ENCODE peak calls at places on chromosome 3, in four cellular contexts. G is cardiac muscle cell, R is AG09309, V is fibroblast of lung. T is an unnamed sample.

GRCh38 chr3:124926426-124927116 is 8.0 kb downstream of the MUC13 start:
- DNase-seq in G (no peak), R (no peak), V (no peak), T (no peak)

GRCh38 chr3:62614527-62614926 is 241.2 kb upstream of the FEZF2 start:
- DNase-seq in G (no peak), R (no peak), V (no peak), T (no peak)

GRCh38 chr3:14170569-14171159 is 7.7 kb downstream of the XPC start:
- DNase-seq in G (no peak), R (peak), V (peak), T (peak)

GRCh38 chr3:182138388-182138787 is 426.7 kb downstream of the SOX2 start:
- DNase-seq in G (no peak), R (no peak), V (no peak), T (no peak)

GRCh38 chr3:151425640-151426336 is 35.1 kb downstream of the IGSF10 start:
- DNase-seq in G (no peak), R (no peak), V (no peak), T (no peak)

GRCh38 chr3:115877647-115877934 is 254.3 kb downstream of the GAP43 start:
- DNase-seq in G (no peak), R (no peak), V (peak), T (no peak)

GRCh38 chr3:125245521-125245920 is 33.0 kb upstream of the SLC12A8 start:
- DNase-seq in G (peak), R (no peak), V (no peak), T (no peak)

GRCh38 chr3:155070932-155071387 is 9.2 kb upstream of the MME start:
- DNase-seq in G (no peak), R (peak), V (peak), T (peak)

GRCh38 chr3:70832811-70833509 is 520.5 kb upstream of the MDFIC2 start:
- DNase-seq in G (no peak), R (peak), V (peak), T (no peak)

GRCh38 chr3:8755564-8756237 is 13.7 kb downstream of the OXTR start:
- DNase-seq in G (no peak), R (no peak), V (no peak), T (no peak)

GRCh38 chr3:185995352-185995751 is 57.5 kb upstream of the TRA2B start:
- DNase-seq in G (no peak), R (peak), V (peak), T (no peak)

GRCh38 chr3:30440880-30441279 is 165.5 kb upstream of the TGFBR2 start:
- DNase-seq in G (peak), R (no peak), V (no peak), T (no peak)

GRCh38 chr3:132461544-132461943 is 44.2 kb downstream of the DNAJC13 start:
- DNase-seq in G (no peak), R (no peak), V (peak), T (no peak)

GRCh38 chr3:36221975-36222374 is 158.3 kb upstream of the STAC start:
- DNase-seq in G (peak), R (no peak), V (no peak), T (no peak)

GRCh38 chr3:45123841-45124269 is 22.3 kb downstream of the CDCP1 start:
- DNase-seq in G (no peak), R (no peak), V (peak), T (no peak)

GRCh38 chr3:138694287-138695007 is 85.9 kb downstream of the FAIM start:
- DNase-seq in G (no peak), R (peak), V (peak), T (peak)

GRCh38 chr3:160928183-160928718 is 172.2 kb downstream of the PPM1L start:
- DNase-seq in G (no peak), R (no peak), V (no peak), T (no peak)

GRCh38 chr3:135503429-135504083 is 462.0 kb upstream of the PPP2R3A start:
- DNase-seq in G (peak), R (peak), V (peak), T (peak)

GRCh38 chr3:61882253-61882652 is 320.9 kb downstream of the PTPRG start:
- DNase-seq in G (no peak), R (no peak), V (no peak), T (no peak)

GRCh38 chr3:10806001-10806400 is 10.0 kb upstream of the SLC6A11 start:
- DNase-seq in G (no peak), R (no peak), V (no peak), T (no peak)

GRCh38 chr3:113271189-113271588 is 59.8 kb downstream of the BOC start:
- DNase-seq in G (no peak), R (no peak), V (no peak), T (no peak)

GRCh38 chr3:150215616-150216015 is 192.5 kb upstream of the TSC22D2 start:
- DNase-seq in G (no peak), R (no peak), V (peak), T (no peak)

GRCh38 chr3:150218236-150218635 is 189.9 kb upstream of the TSC22D2 start:
- DNase-seq in G (no peak), R (no peak), V (no peak), T (no peak)

GRCh38 chr3:150217691-150218090 is 190.4 kb upstream of the TSC22D2 start:
- DNase-seq in G (no peak), R (no peak), V (no peak), T (no peak)

GRCh38 chr3:150216866-150217600 is 191.1 kb upstream of the TSC22D2 start:
- DNase-seq in G (no peak), R (no peak), V (no peak), T (no peak)

GRCh38 chr3:150216041-150216811 is 191.9 kb upstream of the TSC22D2 start:
- DNase-seq in G (peak), R (peak), V (peak), T (peak)
- TF ChIP-seq CTCF in G (no peak), R (no peak), V (peak), T (no peak)

GRCh38 chr3:16171009-16171408 is 3.5 kb upstream of the GALNT15 start:
- DNase-seq in G (no peak), R (no peak), V (no peak), T (no peak)
- TF ChIP-seq CTCF in G (no peak), R (no peak), V (no peak), T (no peak)

GRCh38 chr3:52289747-52290595 is 2.3 kb downstream of the GLYCTK start:
- DNase-seq in G (no peak), R (no peak), V (no peak), T (no peak)
- TF ChIP-seq CTCF in G (no peak), R (peak), V (no peak), T (no peak)

GRCh38 chr3:72343078-72343477 is 505.2 kb downstream of the SHQ1 start:
- DNase-seq in G (no peak), R (peak), V (peak), T (no peak)
- TF ChIP-seq CTCF in G (no peak), R (no peak), V (no peak), T (no peak)

DNA sequence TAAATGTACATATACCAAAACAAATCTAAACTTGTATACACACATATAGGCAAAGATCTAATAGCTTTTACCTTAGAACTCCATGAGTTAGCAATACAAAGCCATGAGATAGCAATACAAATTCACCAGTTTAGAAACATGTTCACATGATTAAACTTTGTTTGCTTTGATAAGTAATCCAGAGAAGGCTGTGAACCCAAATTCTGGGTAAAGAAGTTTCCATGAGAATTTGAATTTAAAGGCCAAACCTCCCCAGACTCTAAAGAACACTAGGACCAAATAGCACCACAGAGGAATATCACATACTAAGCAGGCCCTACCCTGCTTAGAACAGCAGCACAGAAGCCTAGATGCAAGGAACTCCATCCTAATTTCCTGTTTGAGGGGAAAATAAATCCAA is 83.7 kb upstream of the TP63 start:
- DNase-seq in G (no peak), R (no peak), V (no peak), T (no peak)
- TF ChIP-seq CTCF in G (no peak), R (no peak), V (no peak), T (no peak)

GRCh38 chr3:170502297-170502696 is 83.6 kb downstream of the SLC7A14 start:
- DNase-seq in G (no peak), R (no peak), V (peak), T (peak)

GRCh38 chr3:170500995-170501394 is 82.3 kb downstream of the CLDN11 start:
- DNase-seq in G (no peak), R (no peak), V (no peak), T (no peak)

GRCh38 chr3:170497197-170497596 is 78.5 kb downstream of the CLDN11 start:
- DNase-seq in G (no peak), R (no peak), V (peak), T (no peak)

GRCh38 chr3:170500462-170500861 is 81.8 kb downstream of the CLDN11 start:
- DNase-seq in G (no peak), R (no peak), V (no peak), T (no peak)

GRCh38 chr3:170499562-170500156 is 81.0 kb downstream of the CLDN11 start:
- DNase-seq in G (peak), R (peak), V (peak), T (peak)
- TF ChIP-seq CTCF in G (peak), R (peak), V (peak), T (peak)